ENCODE peak calls at places on chromosomes 4 and X, in five cellular contexts. U is heart left ventricle, I is ovary, H is HL-60, B is IMR-90. G is an unnamed sample.

GRCh38 chr4:184831153-184831552 is 5.4 kb upstream of the ACSL1 start:
- DNase-seq in U (no peak), I (no peak), H (no peak), B (no peak), G (no peak)

GRCh38 chrX:15983034-15983433 is 128.4 kb upstream of the AP1S2 start:
- DNase-seq in U (no peak), I (no peak), H (no peak), B (no peak), G (no peak)

GRCh38 chr4:140134780-140135179 is 19.2 kb downstream of the MAML3 start:
- DNase-seq in U (no peak), I (no peak), H (no peak), B (no peak), G (no peak)

GRCh38 chr4:190019023-190019858 is 7.8 kb downstream of the FRG2 start:
- DNase-seq in U (no peak), I (no peak), H (no peak), B (no peak), G (no peak)

GRCh38 chr4:151665022-151665421 is 95.8 kb downstream of the GATB start:
- DNase-seq in U (no peak), I (no peak), H (no peak), B (no peak), G (no peak)

GRCh38 chr4:13627185-13627605 is 330 bp downstream of the BOD1L1 start:
- DNase-seq in U (no peak), I (no peak), H (no peak), B (no peak), G (peak; percentile 12)

GRCh38 chrX:113920661-113921060 is 663.2 kb upstream of the HTR2C start:
- DNase-seq in U (no peak), I (no peak), H (no peak), B (no peak), G (no peak)

GRCh38 chr4:30901781-30902479 is 181.8 kb downstream of the PCDH7 start:
- DNase-seq in U (no peak), I (no peak), H (no peak), B (no peak), G (peak; percentile 66)

GRCh38 chr4:123449362-123449761 is 52.8 kb downstream of the SPRY1 start:
- DNase-seq in U (no peak), I (no peak), H (no peak), B (peak; percentile 34), G (no peak)

GRCh38 chr4:113756005-113756410 is 5.5 kb downstream of the CAMK2D start:
- DNase-seq in U (no peak), I (no peak), H (no peak), B (peak; percentile 70), G (no peak)

GRCh38 chr4:168524006-168524405 is 27.2 kb downstream of the PALLD start:
- DNase-seq in U (no peak), I (no peak), H (no peak), B (peak; percentile 88), G (no peak)

GRCh38 chrX:107154787-107155620 is 36.4 kb upstream of the RBM41 start:
- DNase-seq in U (no peak), I (no peak), H (no peak), B (peak; percentile 9), G (no peak)

GRCh38 chrX:64204252-64204651 is 1.3 kb downstream of the AMER1 start:
- DNase-seq in U (peak; percentile 63), I (peak; percentile 43), H (no peak), B (peak; percentile 1), G (peak; percentile 18)

GRCh38 chrX:10240918-10241317 is 84.1 kb downstream of the CLCN4 start:
- DNase-seq in U (no peak), I (no peak), H (no peak), B (peak; percentile 94), G (no peak)

GRCh38 chr4:103076777-103077347 is 301 bp upstream of the SLC9B2 start:
- DNase-seq in U (no peak), I (no peak), H (no peak), B (no peak), G (no peak)

GRCh38 chrX:119240356-119240755 is 4.3 kb downstream of the PGRMC1 start:
- DNase-seq in U (no peak), I (no peak), H (no peak), B (peak; percentile 75), G (no peak)

GRCh38 chr4:101356928-101357327 is 9.6 kb upstream of the PPP3CA start:
- DNase-seq in U (no peak), I (no peak), H (no peak), B (peak; percentile 95), G (peak; percentile 34)

GRCh38 chrX:22486326-22486725 is 213.6 kb downstream of the CBLL2 start:
- DNase-seq in U (no peak), I (no peak), H (no peak), B (no peak), G (no peak)

GRCh38 chr4:17884063-17884462 is 73.3 kb downstream of the NCAPG start:
- DNase-seq in U (no peak), I (no peak), H (no peak), B (peak; percentile 61), G (no peak)

GRCh38 chrX:10054396-10054795 is 87.2 kb downstream of the CLDN34 start:
- DNase-seq in U (no peak), I (no peak), H (no peak), B (no peak), G (no peak)

GRCh38 chrX:136198010-136198409 is 50.7 kb downstream of the FHL1 start:
- DNase-seq in U (no peak), I (no peak), H (no peak), B (no peak), G (no peak)

GRCh38 chrX:74421181-74422028 is at the start of gene SLC16A2:
- DNase-seq in U (peak; percentile 85), I (peak; percentile 82), H (no peak), B (peak; percentile 79), G (peak; percentile 16)

GRCh38 chr4:159278399-159278798 is 175.5 kb downstream of the RAPGEF2 start:
- DNase-seq in U (no peak), I (no peak), H (no peak), B (peak; percentile 59), G (no peak)

DNA sequence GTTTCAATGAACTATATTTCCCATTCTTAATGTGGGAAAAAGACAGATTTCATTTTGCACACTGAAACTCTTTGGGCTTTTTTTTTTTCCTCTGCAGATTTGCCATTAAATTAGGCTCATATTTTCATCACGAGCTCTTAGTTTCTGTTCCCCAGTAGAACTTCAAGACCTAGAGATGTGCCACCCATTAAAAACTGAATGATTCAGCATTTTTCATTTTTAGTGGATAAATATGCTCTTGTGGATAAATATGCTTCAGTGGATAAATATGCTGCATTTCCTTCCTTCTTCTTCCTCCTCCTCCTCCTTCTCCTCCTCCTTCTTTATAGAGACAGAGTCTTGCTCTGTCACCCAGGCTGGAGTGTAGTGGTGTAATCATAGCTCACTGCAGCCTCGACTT is 322.4 kb upstream of the PRKX start:
- DNase-seq in U (no peak), I (no peak), H (no peak), B (no peak), G (no peak)
- H3K27ac ChIP-seq in U (no peak overlapping the region), I (no peak overlapping the region), H (no peak overlapping the region), B (no peak overlapping the region), G (no peak overlapping the region)

GRCh38 chr4:23923141-23923540 is 33.3 kb upstream of the PPARGC1A start:
- DNase-seq in U (no peak), I (no peak), H (no peak), B (no peak), G (peak; percentile 44)
- H3K4me3 ChIP-seq in U (no peak overlapping the region), I (no peak overlapping the region), H (no peak overlapping the region), B (no peak overlapping the region), G (no peak overlapping the region)

GRCh38 chr4:77001907-77002306 is 52.4 kb downstream of the SEPTIN11 start:
- DNase-seq in U (no peak), I (no peak), H (no peak), B (peak; percentile 79), G (no peak)
- H3K27me3 ChIP-seq in U (no peaks in the 10 kb centered on the region), I (no peaks in the 10 kb centered on the region), H (no peaks in the 10 kb centered on the region), B (no peaks in the 10 kb centered on the region), G (no peaks in the 10 kb centered on the region)

GRCh38 chr4:87030124-87030523 is 95.3 kb downstream of the AFF1 start:
- DNase-seq in U (no peak), I (no peak), H (no peak), B (no peak), G (no peak)

GRCh38 chr4:87030606-87031441 is 96.0 kb downstream of the AFF1 start:
- DNase-seq in U (no peak), I (no peak), H (no peak), B (peak; percentile 33), G (no peak)

GRCh38 chr4:87033902-87034301 is 99.1 kb downstream of the AFF1 start:
- DNase-seq in U (no peak), I (no peak), H (no peak), B (no peak), G (no peak)

GRCh38 chr4:87032884-87033533 is 98.2 kb downstream of the AFF1 start:
- DNase-seq in U (no peak), I (no peak), H (no peak), B (peak; percentile 83), G (peak; percentile 85)

DNA sequence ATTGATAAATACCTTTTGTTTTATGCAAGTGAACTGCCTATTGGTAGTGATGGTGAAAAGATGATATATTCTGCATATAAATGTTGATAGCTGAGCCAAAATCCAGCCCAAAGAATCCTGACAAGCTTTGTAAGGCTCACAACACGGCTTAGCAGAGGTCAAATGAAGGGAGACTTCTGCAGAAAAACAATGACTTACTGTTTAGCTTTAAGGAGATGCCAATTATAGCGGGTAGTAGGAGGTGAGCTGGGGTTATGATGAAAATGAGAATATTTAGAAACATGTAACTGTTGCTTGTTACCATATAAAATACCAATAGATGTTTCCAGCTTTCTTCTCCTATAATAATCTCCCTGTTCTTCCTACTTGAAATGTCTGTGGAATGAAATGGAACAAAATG is 97.1 kb downstream of the AFF1 start:
- DNase-seq in U (no peak), I (no peak), H (no peak), B (no peak), G (no peak)
- H3K27ac ChIP-seq in U (peak overlapping the region; percentile 89), I (peak overlapping the region; percentile 23), H (no peak overlapping the region), B (no peak overlapping the region), G (no peak overlapping the region)